ENCODE peak calls at places on chromosomes 4 and X, in nine cellular contexts. P is AG09319; Q is BJ; L is CD8-positive, alpha-beta T cell; A is CD4-positive, alpha-beta T cell; F is nephron progenitor cell; E is keratinocyte; W is endothelial cell; D is dorsolateral prefrontal cortex. C is an unnamed sample.

GRCh38 chrX:43510194-43510593 is 145.9 kb upstream of the MAOA start:
- DNase-seq in W (no peak), E (no peak), F (no peak), A (no peak), D (no peak), L (no peak), P (no peak), Q (no peak), C (no peak)

GRCh38 chrX:1041051-1041450 is 171.4 kb downstream of the CRLF2 start:
- DNase-seq in D (no peak), E (no peak), A (no peak), F (no peak), W (no peak), P (no peak), Q (no peak), L (no peak), C (no peak)

GRCh38 chr4:137432431-137432830 is 99.9 kb downstream of the PCDH18 start:
- DNase-seq in D (no peak), W (no peak), E (no peak), F (no peak), Q (no peak), A (no peak), L (no peak), P (peak), C (no peak)

GRCh38 chrX:108270280-108270679 is 167.9 kb downstream of the COL4A6 start:
- DNase-seq in P (no peak), W (no peak), D (no peak), F (no peak), Q (no peak), E (peak), L (no peak), A (no peak), C (no peak)

GRCh38 chr4:95293014-95293413 is 255.8 kb downstream of the UNC5C start:
- DNase-seq in W (no peak), P (no peak), A (no peak), L (no peak), Q (no peak), F (no peak), D (no peak), E (no peak), C (no peak)

GRCh38 chr4:37882665-37883296 is 8.1 kb upstream of the TBC1D1 start:
- DNase-seq in W (no peak), A (no peak), P (no peak), Q (no peak), F (no peak), D (no peak), E (no peak), L (no peak), C (no peak)

GRCh38 chr4:133584714-133585113 is 435.6 kb downstream of the PCDH10 start:
- DNase-seq in A (no peak), W (no peak), F (no peak), D (no peak), P (no peak), L (no peak), Q (no peak), E (no peak), C (no peak)

GRCh38 chr4:7785017-7785416 is 154.6 kb downstream of the AFAP1 start:
- DNase-seq in A (no peak), E (no peak), F (no peak), W (no peak), L (no peak), Q (peak), P (no peak), D (no peak), C (no peak)

GRCh38 chr4:186032259-186032658 is 36.7 kb upstream of the TLR3 start:
- DNase-seq in P (no peak), W (no peak), Q (no peak), L (no peak), F (no peak), A (no peak), D (no peak), E (no peak), C (no peak)

GRCh38 chr4:170008376-170008775 is 17.8 kb downstream of the MFAP3L start:
- DNase-seq in D (no peak), L (no peak), E (no peak), F (no peak), A (no peak), Q (no peak), P (no peak), W (no peak), C (no peak)

GRCh38 chrX:54494970-54495813 is 842 bp downstream of the FGD1 start:
- DNase-seq in P (no peak), F (peak), E (no peak), D (no peak), Q (no peak), L (no peak), A (no peak), W (peak), C (no peak)

GRCh38 chr4:157911662-157912061 is 261.2 kb downstream of the GASK1B start:
- DNase-seq in F (no peak), A (no peak), Q (no peak), P (no peak), D (no peak), W (no peak), E (no peak), L (no peak), C (no peak)

GRCh38 chr4:38330321-38330720 is 333.7 kb upstream of the KLF3 start:
- DNase-seq in D (no peak), E (no peak), W (no peak), Q (no peak), P (no peak), L (no peak), F (no peak), A (no peak), C (no peak)

GRCh38 chr4:39232100-39232499 is 49.8 kb downstream of the WDR19 start:
- DNase-seq in A (no peak), P (no peak), L (no peak), D (no peak), F (no peak), Q (no peak), W (no peak), E (no peak), C (no peak)

GRCh38 chr4:182380701-182381295 is 137.6 kb downstream of the TENM3 start:
- DNase-seq in F (no peak), W (no peak), Q (no peak), E (no peak), P (no peak), D (no peak), A (no peak), L (no peak), C (no peak)

GRCh38 chr4:127698789-127699200 is 31.4 kb upstream of the SLC25A31 start:
- DNase-seq in W (no peak), P (no peak), A (no peak), F (no peak), L (no peak), D (no peak), Q (peak), E (no peak), C (no peak)

GRCh38 chr4:76377922-76378321 is 43.0 kb downstream of the CCDC158 start:
- DNase-seq in A (peak), P (no peak), E (no peak), W (peak), D (no peak), Q (no peak), F (peak), L (peak), C (no peak)

GRCh38 chr4:183129675-183130074 is 30.6 kb downstream of the WWC2 start:
- DNase-seq in L (no peak), W (no peak), P (no peak), Q (no peak), D (no peak), A (no peak), E (no peak), F (no peak), C (no peak)

GRCh38 chr4:74567981-74568380 is 123.0 kb downstream of the AREG start:
- DNase-seq in E (no peak), Q (no peak), W (no peak), L (no peak), D (no peak), P (no peak), F (no peak), A (no peak), C (no peak)

GRCh38 chrX:119417376-119417775 is 18.2 kb downstream of the SLC25A43 start:
- DNase-seq in A (no peak), W (no peak), E (no peak), D (no peak), L (no peak), Q (no peak), P (no peak), F (no peak), C (no peak)

GRCh38 chrX:68912113-68912980 is 83.5 kb downstream of the EFNB1 start:
- DNase-seq in F (peak), E (no peak), P (no peak), W (no peak), L (no peak), A (no peak), D (no peak), Q (no peak), C (no peak)

GRCh38 chr4:41305486-41305885 is 48.8 kb downstream of the UCHL1 start:
- DNase-seq in W (no peak), E (no peak), L (no peak), A (no peak), F (no peak), P (no peak), Q (no peak), D (no peak), C (no peak)

GRCh38 chr4:52317981-52318380 is 266.9 kb downstream of the SPATA18 start:
- DNase-seq in A (no peak), D (no peak), P (no peak), Q (no peak), W (no peak), L (no peak), F (no peak), E (peak), C (no peak)

GRCh38 chr4:152021788-152022438 is 261.1 kb upstream of the GATB start:
- DNase-seq in E (no peak), L (no peak), F (no peak), A (no peak), P (no peak), Q (no peak), D (peak), W (no peak), C (no peak)

GRCh38 chr4:6333301-6334202 is 63.9 kb downstream of the WFS1 start:
- DNase-seq in W (no peak), L (no peak), Q (no peak), A (no peak), E (no peak), F (no peak), P (no peak), D (no peak), C (no peak)
- TF ChIP-seq CTCF in W (peak), L (no peak), Q (peak), A (peak), E (peak), F (peak), P (peak), D (peak), C (peak)

GRCh38 chrX:70434352-70434866 is 10.2 kb upstream of the DLG3 start:
- DNase-seq in D (peak), P (peak), W (peak), Q (peak), L (peak), A (peak), E (no peak), F (peak), C (peak)

GRCh38 chrX:70437921-70438665 is 6.5 kb upstream of the DLG3 start:
- DNase-seq in L (no peak), F (no peak), D (no peak), Q (no peak), P (no peak), A (no peak), E (no peak), W (no peak), C (no peak)

GRCh38 chrX:70434914-70435586 is 9.6 kb upstream of the DLG3 start:
- DNase-seq in E (no peak), A (no peak), Q (no peak), F (no peak), P (no peak), W (no peak), D (no peak), L (no peak), C (no peak)

GRCh38 chrX:70437011-70437410 is 7.6 kb upstream of the DLG3 start:
- DNase-seq in P (no peak), Q (no peak), E (no peak), L (no peak), W (no peak), A (no peak), D (no peak), F (no peak), C (no peak)

GRCh38 chrX:70436380-70436779 is 8.3 kb upstream of the DLG3 start:
- DNase-seq in Q (no peak), D (no peak), W (peak), P (no peak), F (peak), E (no peak), A (no peak), L (no peak), C (no peak)
- TF ChIP-seq CTCF in Q (no peak), D (no peak), W (no peak), P (no peak), F (peak), E (no peak), A (no peak), L (no peak), C (no peak)

GRCh38 chr4:55158957-55159356 is 33.6 kb upstream of the KDR start:
- DNase-seq in A (no peak), P (no peak), E (no peak), F (no peak), D (no peak), Q (no peak), W (no peak), L (no peak), C (no peak)
- TF ChIP-seq CTCF in A (no peak), P (no peak), E (no peak), F (no peak), D (no peak), Q (no peak), W (no peak), L (no peak), C (no peak)

GRCh38 chrX:56788717-56789122 is 59.7 kb downstream of the NBDY start:
- DNase-seq in P (no peak), E (no peak), F (no peak), W (no peak), Q (no peak), D (peak), L (peak), A (no peak), C (no peak)
- TF ChIP-seq CTCF in P (no peak), E (peak), F (no peak), W (no peak), Q (no peak), D (no peak), L (no peak), A (peak), C (no peak)

GRCh38 chr4:115090483-115091075 is 22.8 kb downstream of the NDST4 start:
- DNase-seq in E (no peak), A (no peak), Q (no peak), F (peak), W (no peak), D (no peak), L (no peak), P (no peak), C (no peak)
- TF ChIP-seq CTCF in E (peak), A (peak), Q (peak), F (peak), W (peak), D (peak), L (peak), P (peak), C (peak)

DNA sequence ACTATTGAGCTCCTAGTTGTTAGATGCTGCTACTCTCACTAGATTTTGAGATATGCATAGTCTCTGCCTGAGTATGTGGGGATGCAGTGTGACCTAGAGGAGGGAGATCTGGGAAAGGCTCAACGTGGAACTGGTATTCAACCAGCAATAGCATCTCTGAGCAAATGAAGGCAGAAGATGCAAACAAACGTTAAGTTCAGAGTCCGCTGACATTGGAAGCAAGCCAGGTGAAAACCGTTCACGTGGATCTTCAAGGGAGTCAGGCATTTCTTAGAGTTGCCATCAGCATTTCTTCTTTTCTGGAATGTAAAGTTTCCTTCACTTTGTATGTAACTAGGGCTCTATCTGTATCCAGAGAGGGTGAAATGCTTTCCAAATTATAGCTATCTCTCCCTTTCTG is 59.9 kb downstream of the C4orf51 start:
- DNase-seq in A (no peak), L (no peak), D (no peak), Q (no peak), E (no peak), P (no peak), W (no peak), F (no peak), C (no peak)
- TF ChIP-seq CTCF in A (no peak), L (no peak), D (no peak), Q (no peak), E (no peak), P (no peak), W (no peak), F (no peak), C (no peak)

C was measured in D721Med.